ENCODE peak calls at places on chromosomes 7 and 10, in nine cellular contexts. One of them, this sample, is unnamed.

GRCh38 chr7:2802504-2803341 is 41.4 kb downstream of the GNA12 start:
- DNase-seq in heart right ventricle: peak
- DNase-seq in stomach: no peak
- DNase-seq in H9: no peak
- DNase-seq in lung: no peak
- DNase-seq in PC-9: peak
- DNase-seq in IMR-90: peak
- DNase-seq in cardiac muscle cell: no peak
- DNase-seq in fibroblast of mammary gland: peak
- DNase-seq in this sample: no peak

GRCh38 chr10:57657164-57657765 is 610.4 kb downstream of the IPMK start:
- DNase-seq in fibroblast of mammary gland: peak
- DNase-seq in H9: peak
- DNase-seq in IMR-90: peak
- DNase-seq in PC-9: peak
- DNase-seq in lung: no peak
- DNase-seq in stomach: peak
- DNase-seq in heart right ventricle: no peak
- DNase-seq in cardiac muscle cell: peak
- DNase-seq in this sample: no peak

GRCh38 chr10:70917635-70918034 is 29.3 kb upstream of the PCBD1 start:
- DNase-seq in heart right ventricle: no peak
- DNase-seq in lung: no peak
- DNase-seq in PC-9: no peak
- DNase-seq in cardiac muscle cell: no peak
- DNase-seq in stomach: no peak
- DNase-seq in IMR-90: no peak
- DNase-seq in fibroblast of mammary gland: no peak
- DNase-seq in H9: no peak
- DNase-seq in this sample: no peak

GRCh38 chr7:99258501-99258900 is 14.1 kb upstream of the MYH16 start:
- DNase-seq in IMR-90: no peak
- DNase-seq in cardiac muscle cell: no peak
- DNase-seq in heart right ventricle: no peak
- DNase-seq in fibroblast of mammary gland: peak
- DNase-seq in PC-9: no peak
- DNase-seq in lung: no peak
- DNase-seq in H9: no peak
- DNase-seq in stomach: no peak
- DNase-seq in this sample: no peak

GRCh38 chr10:22624289-22624738 is 90.1 kb downstream of the PIP4K2A start:
- DNase-seq in cardiac muscle cell: no peak
- DNase-seq in heart right ventricle: no peak
- DNase-seq in stomach: no peak
- DNase-seq in PC-9: no peak
- DNase-seq in fibroblast of mammary gland: peak
- DNase-seq in lung: no peak
- DNase-seq in IMR-90: peak
- DNase-seq in H9: no peak
- DNase-seq in this sample: no peak

GRCh38 chr7:81190997-81191747 is 272.3 kb upstream of the SEMA3C start:
- DNase-seq in IMR-90: peak
- DNase-seq in fibroblast of mammary gland: peak
- DNase-seq in stomach: no peak
- DNase-seq in heart right ventricle: no peak
- DNase-seq in PC-9: peak
- DNase-seq in lung: no peak
- DNase-seq in H9: no peak
- DNase-seq in cardiac muscle cell: no peak
- DNase-seq in this sample: no peak

GRCh38 chr7:57256637-57257375 is 124.6 kb upstream of the ZNF479 start:
- DNase-seq in stomach: no peak
- DNase-seq in heart right ventricle: no peak
- DNase-seq in IMR-90: no peak
- DNase-seq in PC-9: no peak
- DNase-seq in cardiac muscle cell: no peak
- DNase-seq in lung: no peak
- DNase-seq in H9: no peak
- DNase-seq in fibroblast of mammary gland: no peak
- DNase-seq in this sample: no peak

GRCh38 chr7:29325508-29325907 is 130.9 kb downstream of the CHN2 start:
- DNase-seq in IMR-90: no peak
- DNase-seq in fibroblast of mammary gland: no peak
- DNase-seq in H9: no peak
- DNase-seq in PC-9: no peak
- DNase-seq in cardiac muscle cell: no peak
- DNase-seq in heart right ventricle: no peak
- DNase-seq in lung: no peak
- DNase-seq in stomach: no peak
- DNase-seq in this sample: no peak

DNA sequence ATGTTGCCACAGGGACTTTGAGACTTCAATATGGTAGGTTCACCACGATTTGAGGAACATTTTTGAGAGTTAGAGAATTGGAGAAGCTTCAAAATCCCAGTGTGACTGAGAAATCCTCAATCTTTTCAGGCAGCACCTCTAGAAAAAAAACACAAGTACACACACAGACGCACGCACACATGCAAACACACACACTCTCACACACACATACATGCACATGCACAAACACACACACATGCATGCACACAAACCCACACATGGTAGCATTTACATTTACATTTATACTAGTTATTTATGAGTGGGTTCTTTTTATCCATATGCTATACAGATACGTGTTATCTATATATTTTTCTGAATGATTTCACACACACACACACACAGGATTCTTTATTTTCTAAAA is 901.9 kb downstream of the GATA3 start:
- DNase-seq in cardiac muscle cell: no peak
- DNase-seq in stomach: no peak
- DNase-seq in heart right ventricle: no peak
- DNase-seq in IMR-90: no peak
- DNase-seq in lung: no peak
- DNase-seq in H9: no peak
- DNase-seq in PC-9: no peak
- DNase-seq in fibroblast of mammary gland: no peak
- DNase-seq in this sample: no peak
- TF ChIP-seq CTCF in cardiac muscle cell: no peak
- TF ChIP-seq CTCF in stomach: no peak
- TF ChIP-seq CTCF in heart right ventricle: no peak
- TF ChIP-seq CTCF in IMR-90: no peak
- TF ChIP-seq CTCF in lung: no peak
- TF ChIP-seq CTCF in H9: no peak
- TF ChIP-seq CTCF in PC-9: no peak
- TF ChIP-seq CTCF in fibroblast of mammary gland: no peak
- TF ChIP-seq CTCF in this sample: no peak

DNA sequence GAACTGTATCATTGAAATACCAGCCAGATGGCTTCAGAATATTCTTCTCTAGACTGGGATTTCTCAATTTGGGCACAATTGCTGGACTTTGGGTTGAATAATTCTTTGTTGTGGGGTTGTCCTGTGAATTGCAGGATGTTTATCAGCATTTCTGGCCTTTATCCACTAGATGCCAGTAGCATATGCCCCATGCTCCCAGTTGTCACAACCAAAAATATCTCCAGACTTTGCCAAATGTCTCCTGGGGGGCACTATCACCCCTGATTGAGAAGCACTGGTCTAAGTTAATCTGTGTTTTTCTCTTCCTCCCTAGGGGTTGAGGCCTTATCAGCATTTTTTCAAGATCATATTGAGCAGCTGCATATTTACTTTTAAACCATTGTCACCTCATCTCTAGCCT is 204.9 kb upstream of the SP8 start:
- DNase-seq in IMR-90: no peak
- DNase-seq in PC-9: no peak
- DNase-seq in H9: no peak
- DNase-seq in stomach: no peak
- DNase-seq in cardiac muscle cell: no peak
- DNase-seq in lung: no peak
- DNase-seq in heart right ventricle: no peak
- DNase-seq in fibroblast of mammary gland: no peak
- DNase-seq in this sample: no peak
- TF ChIP-seq CTCF in IMR-90: no peak
- TF ChIP-seq CTCF in PC-9: peak
- TF ChIP-seq CTCF in H9: peak
- TF ChIP-seq CTCF in stomach: no peak
- TF ChIP-seq CTCF in cardiac muscle cell: no peak
- TF ChIP-seq CTCF in lung: no peak
- TF ChIP-seq CTCF in heart right ventricle: no peak
- TF ChIP-seq CTCF in fibroblast of mammary gland: no peak
- TF ChIP-seq CTCF in this sample: no peak

GRCh38 chr10:60733826-60734225 is 44.5 kb upstream of the CDK1 start:
- DNase-seq in heart right ventricle: no peak
- DNase-seq in cardiac muscle cell: no peak
- DNase-seq in stomach: no peak
- DNase-seq in H9: no peak
- DNase-seq in PC-9: no peak
- DNase-seq in lung: no peak
- DNase-seq in IMR-90: no peak
- DNase-seq in fibroblast of mammary gland: no peak
- DNase-seq in this sample: no peak

GRCh38 chr10:60732240-60733188 is 45.8 kb upstream of the CDK1 start:
- DNase-seq in H9: peak
- DNase-seq in PC-9: peak
- DNase-seq in heart right ventricle: no peak
- DNase-seq in IMR-90: no peak
- DNase-seq in lung: peak
- DNase-seq in fibroblast of mammary gland: no peak
- DNase-seq in cardiac muscle cell: peak
- DNase-seq in stomach: peak
- DNase-seq in this sample: peak

GRCh38 chr10:60734226-60734625 is 44.1 kb upstream of the CDK1 start:
- DNase-seq in H9: no peak
- DNase-seq in lung: no peak
- DNase-seq in stomach: no peak
- DNase-seq in heart right ventricle: no peak
- DNase-seq in cardiac muscle cell: no peak
- DNase-seq in fibroblast of mammary gland: no peak
- DNase-seq in PC-9: no peak
- DNase-seq in IMR-90: no peak
- DNase-seq in this sample: no peak

GRCh38 chr10:60735244-60735643 is 43.0 kb upstream of the CDK1 start:
- DNase-seq in IMR-90: no peak
- DNase-seq in stomach: no peak
- DNase-seq in fibroblast of mammary gland: no peak
- DNase-seq in H9: peak
- DNase-seq in heart right ventricle: no peak
- DNase-seq in lung: no peak
- DNase-seq in PC-9: no peak
- DNase-seq in cardiac muscle cell: no peak
- DNase-seq in this sample: peak

DNA sequence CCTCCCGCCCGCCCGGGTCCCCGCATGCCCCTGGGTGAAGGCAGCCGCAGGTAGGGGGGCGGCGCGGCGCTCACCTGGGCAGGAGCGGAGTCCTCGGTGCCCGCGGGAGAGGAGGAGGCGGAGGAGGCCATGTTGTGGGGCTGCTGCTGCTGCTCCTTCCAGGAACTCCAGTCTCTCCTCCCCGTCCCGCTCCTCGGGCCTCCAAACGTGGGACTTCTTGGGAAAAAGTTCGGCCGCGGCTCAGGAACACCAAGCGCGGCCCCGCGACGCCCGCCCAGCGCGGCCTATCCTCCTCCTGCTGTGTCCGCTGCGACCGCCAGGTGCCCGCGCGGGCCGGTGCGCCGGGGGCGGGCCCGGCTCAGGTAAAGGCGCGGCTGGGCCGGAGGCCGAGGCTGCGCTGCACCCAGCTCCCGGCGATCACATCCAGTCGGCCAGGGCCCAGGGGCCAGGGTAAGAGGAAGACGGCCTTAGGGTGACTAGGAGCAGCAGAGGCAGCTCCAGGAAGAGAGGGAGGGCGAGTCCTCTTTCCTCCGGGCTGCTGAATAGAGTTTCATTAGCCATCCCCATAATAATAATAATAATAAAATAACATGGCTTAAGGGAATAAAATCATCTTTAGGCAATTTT is 45.0 kb upstream of the CDK1 start:
- DNase-seq in IMR-90: no peak
- DNase-seq in heart right ventricle: peak
- DNase-seq in H9: peak
- DNase-seq in cardiac muscle cell: peak
- DNase-seq in lung: peak
- DNase-seq in PC-9: peak
- DNase-seq in stomach: peak
- DNase-seq in fibroblast of mammary gland: no peak
- DNase-seq in this sample: peak
- TF ChIP-seq CTCF in IMR-90: peak
- TF ChIP-seq CTCF in heart right ventricle: peak
- TF ChIP-seq CTCF in H9: peak
- TF ChIP-seq CTCF in cardiac muscle cell: no peak
- TF ChIP-seq CTCF in lung: no peak
- TF ChIP-seq CTCF in PC-9: peak
- TF ChIP-seq CTCF in stomach: peak
- TF ChIP-seq CTCF in fibroblast of mammary gland: no peak
- TF ChIP-seq CTCF in this sample: peak

GRCh38 chr10:21535494-21535818 is 1.4 kb downstream of the MLLT10 start:
- DNase-seq in fibroblast of mammary gland: peak
- DNase-seq in IMR-90: no peak
- DNase-seq in lung: no peak
- DNase-seq in cardiac muscle cell: no peak
- DNase-seq in H9: no peak
- DNase-seq in PC-9: no peak
- DNase-seq in heart right ventricle: no peak
- DNase-seq in stomach: no peak
- DNase-seq in this sample: no peak

GRCh38 chr10:21531164-21531563 is 2.9 kb upstream of the MLLT10 start:
- DNase-seq in cardiac muscle cell: no peak
- DNase-seq in IMR-90: peak
- DNase-seq in heart right ventricle: no peak
- DNase-seq in PC-9: no peak
- DNase-seq in H9: no peak
- DNase-seq in fibroblast of mammary gland: peak
- DNase-seq in lung: no peak
- DNase-seq in stomach: no peak
- DNase-seq in this sample: no peak

GRCh38 chr10:21532694-21533576 is 1.1 kb upstream of the MLLT10 start:
- DNase-seq in PC-9: no peak
- DNase-seq in stomach: no peak
- DNase-seq in H9: no peak
- DNase-seq in IMR-90: no peak
- DNase-seq in cardiac muscle cell: no peak
- DNase-seq in fibroblast of mammary gland: no peak
- DNase-seq in heart right ventricle: no peak
- DNase-seq in lung: no peak
- DNase-seq in this sample: no peak

GRCh38 chr10:21534611-21535493 is 820 bp downstream of the MLLT10 start:
- DNase-seq in heart right ventricle: peak
- DNase-seq in cardiac muscle cell: peak
- DNase-seq in H9: peak
- DNase-seq in lung: peak
- DNase-seq in stomach: peak
- DNase-seq in IMR-90: peak
- DNase-seq in PC-9: peak
- DNase-seq in fibroblast of mammary gland: peak
- DNase-seq in this sample: peak

DNA sequence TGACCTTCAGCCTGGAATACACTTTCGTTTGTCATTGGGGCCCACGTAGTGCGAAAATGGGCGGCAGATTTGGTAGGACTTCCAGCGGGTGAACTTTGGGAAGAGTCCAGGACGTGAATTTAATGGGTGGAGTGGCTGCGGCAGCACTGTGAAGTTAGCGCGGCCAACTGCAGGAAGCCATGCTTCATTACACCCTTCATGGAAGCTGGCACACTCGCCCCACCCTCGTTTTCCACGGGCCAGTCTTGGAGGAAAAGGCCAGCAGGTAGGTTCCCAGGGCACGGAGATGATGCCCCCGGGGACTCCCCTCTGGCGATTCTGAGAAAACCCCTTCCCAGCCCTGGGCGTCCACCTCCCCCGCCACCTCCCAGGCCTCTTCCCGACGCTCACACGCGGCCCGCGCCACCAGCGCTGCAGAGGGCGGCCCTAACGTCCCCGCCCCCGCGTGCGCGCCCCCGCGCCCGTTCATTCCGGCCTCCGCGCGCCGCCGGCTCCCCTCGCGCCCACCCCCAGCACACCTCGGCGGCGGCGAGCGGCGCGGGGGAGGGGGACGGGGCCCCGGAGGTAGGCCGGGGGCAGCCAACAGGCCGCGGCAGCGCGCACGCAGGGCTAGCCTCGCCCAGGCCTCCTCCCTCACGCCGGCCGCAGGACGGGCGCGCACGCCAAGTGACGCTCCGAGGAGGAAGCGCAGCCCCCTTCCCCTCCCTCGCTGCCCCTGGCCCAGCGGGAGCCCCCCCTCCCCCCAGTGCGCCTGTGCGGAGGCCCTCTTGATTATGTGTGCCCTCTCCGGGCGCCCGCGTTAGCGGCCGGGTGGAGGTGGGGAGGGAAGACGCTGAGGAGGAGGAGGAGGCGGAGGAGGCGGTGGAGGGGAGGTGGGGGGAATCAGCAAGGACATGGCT is at the start of gene MLLT10:
- DNase-seq in stomach: peak
- DNase-seq in PC-9: peak
- DNase-seq in fibroblast of mammary gland: peak
- DNase-seq in heart right ventricle: peak
- DNase-seq in lung: peak
- DNase-seq in cardiac muscle cell: peak
- DNase-seq in H9: peak
- DNase-seq in IMR-90: peak
- DNase-seq in this sample: peak
- TF ChIP-seq CTCF in stomach: peak
- TF ChIP-seq CTCF in PC-9: no peak
- TF ChIP-seq CTCF in fibroblast of mammary gland: peak
- TF ChIP-seq CTCF in heart right ventricle: peak
- TF ChIP-seq CTCF in lung: no peak
- TF ChIP-seq CTCF in cardiac muscle cell: peak
- TF ChIP-seq CTCF in H9: peak
- TF ChIP-seq CTCF in IMR-90: peak
- TF ChIP-seq CTCF in this sample: peak